ENCODE peak calls at places on chromosomes 4 and X, in ten cellular contexts. U, N, V, J, W, Q, M, Z, H and G are unnamed samples.

GRCh38 chr4:40186665-40187014 is 10.2 kb upstream of the RHOH start:
- DNase-seq in Q (no peak), H (no peak), V (no peak), Z (no peak), U (no peak), W (no peak), N (no peak), J (no peak), M (no peak), G (no peak)

GRCh38 chrX:41522071-41522470 is 74.9 kb downstream of the NYX start:
- DNase-seq in W (no peak), N (no peak), Q (no peak), H (no peak), V (no peak), U (no peak), M (no peak), Z (no peak), J (peak; percentile 56), G (no peak)

GRCh38 chr4:133920236-133920635 is 281.4 kb downstream of the PABPC4L start:
- DNase-seq in Q (no peak), W (no peak), U (no peak), N (no peak), J (no peak), Z (no peak), H (no peak), V (no peak), M (no peak), G (no peak)

GRCh38 chrX:11530621-11531020 is 135.1 kb downstream of the ARHGAP6 start:
- DNase-seq in U (no peak), M (no peak), W (no peak), H (no peak), Z (no peak), J (no peak), N (no peak), Q (no peak), V (peak; percentile 37), G (no peak)

GRCh38 chrX:111376486-111376885 is 35.5 kb downstream of the DCX start:
- DNase-seq in Z (no peak), V (no peak), J (no peak), W (no peak), Q (no peak), M (no peak), N (no peak), H (no peak), U (no peak), G (no peak)

GRCh38 chr4:52577285-52577968 is 81.7 kb downstream of the USP46 start:
- DNase-seq in W (no peak), N (no peak), M (no peak), V (peak; percentile 37), J (no peak), Z (no peak), H (no peak), Q (no peak), U (no peak), G (no peak)

GRCh38 chr4:30950737-30951136 is 230.6 kb downstream of the PCDH7 start:
- DNase-seq in J (no peak), Z (no peak), M (peak; percentile 94), Q (peak; percentile 10), W (no peak), V (no peak), N (no peak), U (no peak), H (no peak), G (no peak)

GRCh38 chr4:128416921-128417320 is 129.3 kb upstream of the PGRMC2 start:
- DNase-seq in V (peak; percentile 52), Z (no peak), H (no peak), W (no peak), M (no peak), J (no peak), N (no peak), U (no peak), Q (no peak), G (no peak)

GRCh38 chr4:80077639-80078038 is 4.6 kb upstream of the ANTXR2 start:
- DNase-seq in H (no peak), Q (peak; percentile 2), U (no peak), Z (no peak), J (no peak), W (no peak), M (no peak), N (no peak), V (no peak), G (no peak)

GRCh38 chr4:19945979-19946380 is 305.7 kb upstream of the SLIT2 start:
- DNase-seq in H (no peak), M (peak; percentile 32), U (peak; percentile 94), W (no peak), J (no peak), V (peak; percentile 96), N (no peak), Z (no peak), Q (no peak), G (no peak)

GRCh38 chr4:153706519-153706918 is 22.4 kb downstream of the TLR2 start:
- DNase-seq in H (no peak), M (no peak), V (no peak), J (no peak), Q (no peak), Z (no peak), N (no peak), W (no peak), U (no peak), G (no peak)

GRCh38 chr4:53450773-53451172 is 73.3 kb downstream of the FIP1L1 start:
- DNase-seq in N (no peak), U (no peak), J (no peak), W (no peak), V (no peak), M (no peak), H (no peak), Z (no peak), Q (peak; percentile 5), G (no peak)

GRCh38 chr4:114598191-114599121 is at the start of gene UGT8:
- DNase-seq in V (peak; percentile 8), M (peak; percentile 35), Q (peak; percentile 5), J (peak; percentile 71), W (peak; percentile 56), U (no peak), H (peak; percentile 87), Z (no peak), N (peak; percentile 86), G (peak; percentile 83)

GRCh38 chr4:22345055-22345454 is 170.8 kb downstream of the ADGRA3 start:
- DNase-seq in M (no peak), J (no peak), V (no peak), W (no peak), H (no peak), U (no peak), Z (no peak), N (no peak), Q (no peak), G (no peak)

GRCh38 chrX:74280759-74281158 is 23.2 kb upstream of the ZCCHC13 start:
- DNase-seq in H (no peak), V (no peak), J (no peak), M (no peak), N (peak; percentile 58), Z (no peak), Q (no peak), W (no peak), U (no peak), G (no peak)

GRCh38 chr4:15006416-15007024 is 4.2 kb downstream of the CPEB2 start:
- DNase-seq in U (no peak), W (no peak), Z (no peak), M (no peak), N (peak; percentile 35), J (no peak), V (no peak), H (no peak), Q (no peak), G (no peak)

GRCh38 chrX:70134116-70134477 is 850 bp downstream of the IGBP1 start:
- DNase-seq in V (peak; percentile 12), N (no peak), J (no peak), W (no peak), U (no peak), H (peak; percentile 29), Q (peak; percentile 31), M (no peak), Z (no peak), G (peak; percentile 7)

GRCh38 chr4:140740422-140740821 is 15.8 kb downstream of the TBC1D9 start:
- DNase-seq in H (no peak), V (no peak), W (no peak), Q (no peak), Z (no peak), M (no peak), U (no peak), J (no peak), N (no peak), G (no peak)

GRCh38 chr4:73853246-73853704 is at the start of gene PF4V1:
- DNase-seq in W (no peak), N (no peak), H (peak; percentile 51), V (peak; percentile 41), J (no peak), U (no peak), M (no peak), Z (no peak), Q (no peak), G (peak; percentile 21)
- TF ChIP-seq CTCF in W (no peak), N (no peak), H (no peak), V (peak; percentile 17), J (no peak), U (peak; percentile 53), M (no peak), Z (no peak), Q (no peak), G (no peak)

DNA sequence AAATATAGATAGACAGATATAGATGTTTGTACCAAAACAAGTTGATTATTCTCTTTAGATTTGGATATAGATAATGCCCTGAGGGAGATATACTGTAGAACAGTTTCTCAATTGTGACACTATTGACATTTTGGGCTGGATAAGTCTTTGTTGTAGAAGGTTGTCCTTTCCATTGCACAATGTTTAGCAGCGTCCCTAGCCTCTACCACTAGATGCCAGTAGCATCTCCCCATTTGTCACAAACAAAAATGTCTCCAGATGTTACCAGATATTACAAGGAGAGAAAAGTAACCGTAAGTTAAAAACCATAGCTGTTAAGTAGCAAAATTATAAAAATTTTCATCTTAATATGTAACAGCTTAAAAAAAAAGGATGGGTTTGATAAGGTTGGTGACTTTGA is 2595.3 kb downstream of the ARAP2 start:
- DNase-seq in M (peak; percentile 21), Z (no peak), V (peak; percentile 71), J (no peak), U (no peak), W (no peak), N (no peak), Q (peak; percentile 26), H (peak; percentile 31), G (no peak)
- TF ChIP-seq CTCF in M (peak; percentile 77), Z (peak; percentile 28), V (peak; percentile 78), J (no peak), U (peak; percentile 68), W (peak; percentile 57), N (no peak), Q (no peak), H (peak; percentile 60), G (peak; percentile 16)

GRCh38 chr4:83780334-83780733 is 244.4 kb downstream of the GPAT3 start:
- DNase-seq in Q (peak; percentile 8), Z (no peak), H (no peak), V (no peak), W (no peak), U (no peak), J (no peak), M (no peak), N (no peak), G (no peak)
- TF ChIP-seq CTCF in Q (peak; percentile 19), Z (no peak), H (peak; percentile 8), V (no peak), W (no peak), U (no peak), J (no peak), M (peak; percentile 35), N (no peak), G (no peak)

GRCh38 chrX:25066131-25066530 is 50.4 kb upstream of the ARX start:
- DNase-seq in N (no peak), U (no peak), M (no peak), Z (no peak), W (no peak), Q (no peak), H (no peak), V (no peak), J (no peak), G (no peak)
- TF ChIP-seq CTCF in N (no peak), U (no peak), M (no peak), Z (no peak), W (no peak), Q (no peak), H (no peak), V (no peak), J (no peak), G (no peak)